ENCODE peak calls at places on chromosomes 12 and 14, in eight cellular contexts. I is fibroblast of lung; X is effector memory CD4-positive, alpha-beta T cell; Q is HAP-1; B is heart right ventricle; A is kidney epithelial cell; H is left ventricle myocardium inferior; N is BE2C. K is an unnamed sample. For H3K27me3 and H3K36me3, the result is how much of the 10 kb centered on the place peaks cover.

GRCh38 chr14:75981426-75981825 is 369 bp downstream of the TGFB3 start:
- DNase-seq in I (peak), B (no peak), Q (peak), H (no peak), X (no peak), N (no peak), A (no peak), K (no peak)

GRCh38 chr12:75245108-75245507 is 35.5 kb upstream of the KCNC2 start:
- DNase-seq in N (no peak), Q (no peak), A (no peak), I (no peak), X (no peak), B (no peak), H (no peak), K (no peak)

GRCh38 chr12:75812341-75813018 is 219.1 kb downstream of the PHLDA1 start:
- DNase-seq in X (no peak), B (no peak), I (peak), A (no peak), N (peak), Q (peak), H (no peak), K (peak)

GRCh38 chr12:53057816-53058500 is 8.1 kb downstream of the TNS2 start:
- DNase-seq in H (no peak), A (no peak), B (no peak), X (no peak), N (no peak), Q (no peak), I (no peak), K (no peak)

GRCh38 chr12:111773801-111774551 is 7.2 kb downstream of the ALDH2 start:
- DNase-seq in Q (peak), A (peak), X (no peak), H (peak), B (peak), N (no peak), I (peak), K (peak)

GRCh38 chr14:35696575-35696974 is 112.5 kb downstream of the RALGAPA1 start:
- DNase-seq in I (no peak), Q (no peak), A (no peak), X (no peak), B (no peak), H (no peak), N (no peak), K (no peak)

GRCh38 chr12:4331842-4332241 is 10.8 kb downstream of the TIGAR start:
- DNase-seq in H (no peak), X (no peak), I (no peak), B (no peak), N (no peak), Q (no peak), A (no peak), K (no peak)

GRCh38 chr14:23653046-23653445 is 16.9 kb downstream of the DHRS2 start:
- DNase-seq in Q (no peak), H (no peak), B (no peak), N (no peak), X (no peak), A (no peak), I (no peak), K (no peak)

GRCh38 chr12:30931222-30931621 is 4.7 kb downstream of the TSPAN11 start:
- DNase-seq in Q (no peak), I (no peak), B (no peak), X (no peak), N (no peak), A (no peak), H (no peak), K (no peak)

GRCh38 chr14:35374273-35374681 is 30.3 kb downstream of the NFKBIA start:
- DNase-seq in H (no peak), B (no peak), N (no peak), Q (no peak), X (no peak), A (peak), I (peak), K (peak)

GRCh38 chr14:75978249-75978731 is 3.5 kb downstream of the TGFB3 start:
- DNase-seq in I (no peak), N (peak), X (no peak), A (no peak), Q (no peak), H (no peak), B (no peak), K (no peak)

GRCh38 chr12:87253157-87253556 is 776.0 kb downstream of the C12orf50 start:
- DNase-seq in H (no peak), N (peak), A (no peak), Q (no peak), I (peak), B (no peak), X (no peak), K (no peak)

GRCh38 chr14:54688229-54688628 is 121.3 kb downstream of the SAMD4A start:
- DNase-seq in N (no peak), I (no peak), Q (no peak), X (no peak), H (no peak), A (no peak), B (no peak), K (no peak)

GRCh38 chr12:67068204-67068731 is 200.9 kb upstream of the CAND1 start:
- DNase-seq in I (no peak), H (no peak), Q (peak), A (no peak), N (no peak), X (no peak), B (peak), K (no peak)

GRCh38 chr12:47819902-47820630 is at the start of gene HDAC7:
- DNase-seq in I (peak), B (peak), A (no peak), N (peak), H (peak), X (peak), Q (peak), K (peak)

GRCh38 chr12:21453312-21453852 is 15.9 kb downstream of the PYROXD1 start:
- DNase-seq in Q (no peak), B (no peak), A (no peak), X (no peak), H (no peak), N (no peak), I (no peak), K (no peak)

GRCh38 chr14:68897559-68898160 is 81.4 kb downstream of the ACTN1 start:
- DNase-seq in X (no peak), B (no peak), A (no peak), Q (no peak), H (no peak), N (no peak), I (no peak), K (no peak)

GRCh38 chr14:74237441-74237840 is 1.8 kb upstream of the VSX2 start:
- DNase-seq in A (no peak), B (no peak), H (no peak), X (no peak), N (no peak), Q (no peak), I (no peak), K (no peak)
- H3K27me3 ChIP-seq in A (half or more), B (half or more), H (half or more), X (under half), N (half or more), Q (half or more), I (half or more), K (under half)

DNA sequence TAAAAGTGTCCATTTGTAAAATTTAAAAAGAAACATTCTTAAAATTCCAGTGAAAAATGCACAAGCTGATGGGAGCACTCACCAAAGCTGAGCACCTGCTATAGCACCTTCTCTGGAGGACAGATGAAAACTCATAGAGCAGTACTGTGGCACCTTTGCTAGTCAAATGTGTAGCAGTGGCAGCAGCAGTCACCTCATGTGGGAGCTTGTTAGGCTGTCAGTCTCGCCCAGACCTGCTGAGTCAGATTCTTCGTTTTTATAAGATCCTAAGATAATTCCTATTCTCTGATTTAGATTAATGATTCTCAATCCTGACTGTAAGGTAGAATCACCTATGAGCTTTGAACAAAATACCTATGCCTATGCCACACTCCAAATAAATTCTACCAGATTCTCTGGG is 325.8 kb downstream of the RPL10L start:
- DNase-seq in N (no peak), B (no peak), A (no peak), H (no peak), Q (no peak), I (no peak), X (no peak), K (no peak)
- H3K4me3 ChIP-seq in N (no peak), B (no peak), A (no peak), H (no peak), Q (no peak), I (no peak), X (no peak), K (no peak)

GRCh38 chr14:94049625-94050023 is 23.5 kb downstream of the OTUB2 start:
- DNase-seq in X (no peak), A (no peak), H (no peak), I (no peak), N (no peak), Q (no peak), B (no peak), K (no peak)
- H3K36me3 ChIP-seq in X (half or more), A (under half), H (half or more), I (under half), N (half or more), Q (half or more), B (under half), K (under half)

DNA sequence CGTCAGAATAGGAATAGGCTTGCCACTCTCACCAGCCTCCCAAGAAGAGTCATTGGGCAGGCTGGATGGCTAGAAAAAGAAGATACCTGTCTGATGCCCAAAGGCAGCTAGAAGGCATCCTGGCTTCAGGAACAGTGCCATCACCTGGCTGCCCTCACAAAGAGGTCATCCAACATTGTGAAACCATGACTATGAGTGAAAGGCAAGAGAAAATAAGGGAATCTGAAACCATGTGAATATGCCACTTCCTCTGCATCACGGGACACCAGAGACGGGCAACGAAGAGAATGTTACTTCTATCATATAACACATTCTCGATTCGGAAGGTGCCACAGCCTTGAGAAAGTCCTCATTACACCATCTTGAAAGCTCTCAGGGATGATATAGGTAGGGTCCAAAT is 182.0 kb downstream of the DAD1 start:
- DNase-seq in B (no peak), X (no peak), H (no peak), A (no peak), I (no peak), Q (no peak), N (no peak), K (no peak)
- H3K27me3 ChIP-seq in B (under half), X (under half), H (under half), A (under half), I (under half), Q (under half), N (under half), K (under half)

GRCh38 chr12:124392271-124392990 is 97.5 kb downstream of the RFLNA start:
- DNase-seq in Q (no peak), X (no peak), A (no peak), I (peak), H (no peak), N (peak), B (no peak), K (peak)

GRCh38 chr12:124389537-124390441 is 94.9 kb downstream of the RFLNA start:
- DNase-seq in A (no peak), N (no peak), I (no peak), Q (no peak), X (no peak), H (no peak), B (no peak), K (no peak)

GRCh38 chr12:124388679-124389536 is 94.0 kb downstream of the RFLNA start:
- DNase-seq in B (peak), Q (no peak), H (peak), N (peak), I (peak), A (no peak), X (peak), K (peak)

GRCh38 chr12:124391340-124392261 is 96.7 kb downstream of the RFLNA start:
- DNase-seq in I (peak), N (peak), Q (no peak), B (peak), X (peak), A (no peak), H (peak), K (peak)

GRCh38 chr12:124390442-124391116 is 95.7 kb downstream of the RFLNA start:
- DNase-seq in H (peak), Q (no peak), I (peak), N (no peak), X (no peak), B (no peak), A (no peak), K (peak)
- H3K4me3 ChIP-seq in H (peak), Q (no peak), I (no peak), N (no peak), X (no peak), B (no peak), A (no peak), K (no peak)

DNA sequence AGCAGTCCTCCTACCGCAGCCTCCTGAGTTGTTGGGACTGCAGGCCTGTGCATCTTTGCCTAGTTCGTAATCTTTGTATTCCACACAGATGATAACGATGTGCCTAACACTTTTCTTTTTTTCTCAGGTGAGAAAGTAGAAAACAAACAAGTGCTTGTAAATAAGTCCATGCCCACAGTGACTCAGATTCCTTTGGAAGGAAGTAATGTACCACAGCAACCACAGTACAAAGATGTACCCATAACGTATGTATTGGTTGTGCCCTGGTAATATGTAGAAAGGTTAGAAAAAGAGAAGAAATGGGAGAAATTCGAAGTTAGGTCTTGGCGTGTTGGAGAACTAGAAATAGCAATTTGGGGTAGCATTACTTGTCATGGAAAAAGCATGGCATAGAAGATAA is 101.6 kb downstream of the POLR3B start:
- DNase-seq in B (no peak), A (no peak), H (no peak), Q (no peak), N (no peak), X (no peak), I (no peak), K (no peak)
- H3K36me3 ChIP-seq in B (under half), A (under half), H (half or more), Q (under half), N (under half), X (under half), I (under half), K (under half)